ENCODE peak calls at places on chromosome 22, in four cellular contexts. One of them, this sample, is unnamed.

GRCh38 chr22:44444341-44445306 is 53.4 kb downstream of the RTL6 start:
- DNase-seq in kidney: peak
- DNase-seq in MM.1S: no peak
- DNase-seq in M059J: no peak
- DNase-seq in this sample: peak

GRCh38 chr22:35425971-35426800 is 26.2 kb downstream of the MCM5 start:
- DNase-seq in MM.1S: no peak
- DNase-seq in M059J: peak
- DNase-seq in kidney: peak
- DNase-seq in this sample: no peak

GRCh38 chr22:29625090-29625825 is 21.8 kb downstream of the NF2 start:
- DNase-seq in MM.1S: peak
- DNase-seq in kidney: no peak
- DNase-seq in M059J: peak
- DNase-seq in this sample: peak

GRCh38 chr22:41563051-41563711 is 2.4 kb downstream of the CSDC2 start:
- DNase-seq in M059J: peak
- DNase-seq in kidney: no peak
- DNase-seq in MM.1S: no peak
- DNase-seq in this sample: peak

GRCh38 chr22:26259510-26259909 is 90.2 kb downstream of the SEZ6L start:
- DNase-seq in kidney: no peak
- DNase-seq in M059J: peak
- DNase-seq in MM.1S: peak
- DNase-seq in this sample: peak

GRCh38 chr22:46696614-46697013 is 41.4 kb downstream of the CERK start:
- DNase-seq in MM.1S: no peak
- DNase-seq in M059J: no peak
- DNase-seq in kidney: no peak
- DNase-seq in this sample: no peak

GRCh38 chr22:37215890-37216289 is 3.6 kb upstream of the SSTR3 start:
- DNase-seq in MM.1S: peak
- DNase-seq in M059J: no peak
- DNase-seq in kidney: no peak
- DNase-seq in this sample: no peak

GRCh38 chr22:27988704-27989103 is 69.6 kb upstream of the PITPNB start:
- DNase-seq in M059J: no peak
- DNase-seq in kidney: no peak
- DNase-seq in MM.1S: no peak
- DNase-seq in this sample: no peak

GRCh38 chr22:43624144-43624998 is 187.7 kb downstream of the EFCAB6 start:
- DNase-seq in M059J: peak
- DNase-seq in MM.1S: no peak
- DNase-seq in kidney: no peak
- DNase-seq in this sample: no peak

GRCh38 chr22:46439576-46440465 is 97.6 kb downstream of the CELSR1 start:
- DNase-seq in MM.1S: no peak
- DNase-seq in M059J: no peak
- DNase-seq in kidney: no peak
- DNase-seq in this sample: no peak

GRCh38 chr22:49297286-49297870 is 530.3 kb downstream of the BRD1 start:
- DNase-seq in kidney: no peak
- DNase-seq in M059J: no peak
- DNase-seq in MM.1S: no peak
- DNase-seq in this sample: no peak

GRCh38 chr22:19446603-19447387 is 716 bp downstream of the C22orf39 start:
- DNase-seq in M059J: no peak
- DNase-seq in kidney: no peak
- DNase-seq in MM.1S: no peak
- DNase-seq in this sample: peak

GRCh38 chr22:22194931-22195264 is 49.7 kb upstream of the VPREB1 start:
- DNase-seq in kidney: no peak
- DNase-seq in MM.1S: no peak
- DNase-seq in M059J: no peak
- DNase-seq in this sample: no peak

GRCh38 chr22:44573451-44573850 is 75.4 kb upstream of the RTL6 start:
- DNase-seq in kidney: no peak
- DNase-seq in MM.1S: no peak
- DNase-seq in M059J: no peak
- DNase-seq in this sample: no peak

GRCh38 chr22:38177926-38178604 is 3.6 kb downstream of the PLA2G6 start:
- DNase-seq in M059J: peak
- DNase-seq in MM.1S: no peak
- DNase-seq in kidney: peak
- DNase-seq in this sample: peak

GRCh38 chr22:41822289-41823057 is 10.4 kb upstream of the SREBF2 start:
- DNase-seq in kidney: no peak
- DNase-seq in M059J: peak
- DNase-seq in MM.1S: peak
- DNase-seq in this sample: peak

GRCh38 chr22:47775686-47776085 is 1013.2 kb downstream of the TBC1D22A start:
- DNase-seq in M059J: no peak
- DNase-seq in kidney: no peak
- DNase-seq in MM.1S: no peak
- DNase-seq in this sample: no peak

GRCh38 chr22:23750374-23750743 is 553 bp downstream of the ZNF70 start:
- DNase-seq in MM.1S: no peak
- DNase-seq in kidney: no peak
- DNase-seq in M059J: no peak
- DNase-seq in this sample: no peak

GRCh38 chr22:37186228-37186996 is 1.6 kb downstream of the C1QTNF6 start:
- DNase-seq in M059J: peak
- DNase-seq in kidney: peak
- DNase-seq in MM.1S: peak
- DNase-seq in this sample: peak

GRCh38 chr22:41447435-41448188 is 1.0 kb upstream of the TOB2 start:
- DNase-seq in kidney: peak
- DNase-seq in MM.1S: peak
- DNase-seq in M059J: peak
- DNase-seq in this sample: peak

GRCh38 chr22:38016182-38017078 is 32.1 kb upstream of the SOX10 start:
- DNase-seq in kidney: no peak
- DNase-seq in M059J: no peak
- DNase-seq in MM.1S: no peak
- DNase-seq in this sample: peak

GRCh38 chr22:50243704-50244419 is 961 bp downstream of the TUBGCP6 start:
- DNase-seq in MM.1S: no peak
- DNase-seq in kidney: no peak
- DNase-seq in M059J: peak
- DNase-seq in this sample: no peak

GRCh38 chr22:46672731-46673130 is 52.5 kb downstream of the GRAMD4 start:
- DNase-seq in M059J: no peak
- DNase-seq in kidney: no peak
- DNase-seq in MM.1S: no peak
- DNase-seq in this sample: no peak

GRCh38 chr22:28297504-28297903 is 378.4 kb upstream of the PITPNB start:
- DNase-seq in kidney: no peak
- DNase-seq in M059J: peak
- DNase-seq in MM.1S: peak
- DNase-seq in this sample: no peak